ENCODE peak calls at places on chromosomes 2 and 18, in seven cellular contexts. H, X, N, M, I, L and B are unnamed samples.
A peak's percentile ranks its signal among the peaks of the same experiment; 100 is the strongest.

GRCh38 chr2:156896294-156896693 is 361.2 kb upstream of the GALNT5 start:
- DNase-seq in N (no peak), I (no peak), X (no peak), H (no peak), M (no peak), L (no peak), B (no peak)

GRCh38 chr2:43075906-43076585 is 150.4 kb downstream of the ZFP36L2 start:
- DNase-seq in M (no peak), X (no peak), N (peak; percentile 90), I (peak; percentile 3), H (no peak), L (peak; percentile 72), B (peak; percentile 4)

GRCh38 chr2:174007010-174007409 is 41.8 kb upstream of the SP3 start:
- DNase-seq in M (no peak), X (no peak), N (no peak), I (no peak), L (no peak), H (no peak), B (no peak)

GRCh38 chr2:126244937-126245336 is 411.0 kb upstream of the GYPC start:
- DNase-seq in H (peak; percentile 33), L (no peak), M (no peak), X (no peak), N (no peak), I (no peak), B (no peak)

GRCh38 chr2:144645055-144645778 is 125.3 kb upstream of the ZEB2 start:
- DNase-seq in N (no peak), L (no peak), X (no peak), H (no peak), M (no peak), I (no peak), B (no peak)

GRCh38 chr18:8701546-8702118 is 3.7 kb upstream of the MTCL1 start:
- DNase-seq in X (no peak), M (no peak), H (no peak), L (no peak), N (no peak), I (peak; percentile 23), B (peak; percentile 47)

GRCh38 chr2:129793326-129793955 is 186.0 kb upstream of the RAB6C start:
- DNase-seq in I (no peak), X (no peak), L (no peak), H (no peak), M (no peak), N (no peak), B (peak; percentile 60)

GRCh38 chr2:196101325-196101981 is 32.8 kb upstream of the DNAH7 start:
- DNase-seq in N (no peak), L (no peak), H (no peak), I (no peak), M (no peak), X (no peak), B (peak; percentile 79)

GRCh38 chr2:2639251-2640139 is 308.4 kb upstream of the MYT1L start:
- DNase-seq in X (no peak), M (peak; percentile 86), H (no peak), N (no peak), I (no peak), L (no peak), B (no peak)

GRCh38 chr2:95260028-95261023 is 13.9 kb upstream of the PROM2 start:
- DNase-seq in I (no peak), N (peak; percentile 45), X (no peak), M (no peak), H (no peak), L (peak; percentile 74), B (peak; percentile 2)

GRCh38 chr2:39408351-39409136 is 28.5 kb downstream of the MAP4K3 start:
- DNase-seq in N (no peak), X (no peak), H (no peak), L (no peak), I (no peak), M (no peak), B (no peak)

GRCh38 chr2:201357216-201357615 is at the start of gene FLACC1:
- DNase-seq in H (peak; percentile 46), N (no peak), I (no peak), X (no peak), L (peak; percentile 34), M (no peak), B (peak; percentile 23)

GRCh38 chr2:235607541-235608199 is 113.8 kb downstream of the AGAP1 start:
- DNase-seq in M (no peak), L (no peak), X (no peak), N (peak; percentile 69), I (no peak), H (no peak), B (no peak)

GRCh38 chr2:230849633-230850357 is 14.9 kb upstream of the ITM2C start:
- DNase-seq in I (no peak), X (peak; percentile 64), H (no peak), N (no peak), L (no peak), M (peak; percentile 78), B (peak; percentile 48)